ENCODE peak calls at places on chromosome 12, in nine cellular contexts. S is uterus; V is A673; C is right cardiac atrium; X is stomach; M is SJSA1; Y is CD8-positive, alpha-beta memory T cell; E is pancreas; O is adrenal gland. T is an unnamed sample.

GRCh38 chr12:57983858-57984505 is 42.6 kb downstream of the ATP23 start:
- DNase-seq in S (no peak), V (no peak), C (no peak), X (no peak), M (peak), Y (no peak), E (no peak), O (no peak), T (no peak)

GRCh38 chr12:62320054-62320453 is 59.9 kb downstream of the USP15 start:
- DNase-seq in S (no peak), V (no peak), C (no peak), X (no peak), M (peak), Y (no peak), E (no peak), O (no peak), T (no peak)

GRCh38 chr12:64663019-64663418 is 52.7 kb downstream of the RASSF3 start:
- DNase-seq in S (no peak), V (peak), C (no peak), X (no peak), M (no peak), Y (no peak), E (no peak), O (no peak), T (no peak)

GRCh38 chr12:68572650-68573049 is 38.0 kb upstream of the RAP1B start:
- DNase-seq in S (no peak), V (no peak), C (no peak), X (no peak), M (peak), Y (no peak), E (no peak), O (no peak), T (no peak)

GRCh38 chr12:57816855-57817151 is 1.7 kb downstream of the AVIL start:
- DNase-seq in S (peak), V (no peak), C (peak), X (no peak), M (peak), Y (no peak), E (no peak), O (peak), T (no peak)

GRCh38 chr12:65487679-65488078 is 209.2 kb downstream of the MSRB3 start:
- DNase-seq in S (no peak), V (no peak), C (no peak), X (no peak), M (no peak), Y (no peak), E (no peak), O (no peak), T (no peak)

GRCh38 chr12:21471294-21471693 is 30.1 kb downstream of the RECQL start:
- DNase-seq in S (no peak), V (no peak), C (no peak), X (no peak), M (no peak), Y (no peak), E (no peak), O (no peak), T (no peak)

GRCh38 chr12:41174602-41175001 is 13.5 kb upstream of the PDZRN4 start:
- DNase-seq in S (no peak), V (no peak), C (no peak), X (no peak), M (no peak), Y (no peak), E (no peak), O (no peak), T (no peak)

GRCh38 chr12:48972213-48973021 is 882 bp upstream of the WNT10B start:
- DNase-seq in S (no peak), V (no peak), C (peak), X (no peak), M (peak), Y (no peak), E (no peak), O (no peak), T (no peak)

GRCh38 chr12:50727466-50727865 is 36.4 kb upstream of the ATF1 start:
- DNase-seq in S (no peak), V (no peak), C (no peak), X (no peak), M (no peak), Y (no peak), E (no peak), O (no peak), T (no peak)

GRCh38 chr12:120394483-120395367 is 25.8 kb upstream of the MSI1 start:
- DNase-seq in S (no peak), V (no peak), C (no peak), X (peak), M (no peak), Y (no peak), E (peak), O (peak), T (peak)
- H3K4me3 ChIP-seq in S (no peak), V (no peak), C (no peak), X (no peak), M (no peak), Y (no peak), E (peak), O (no peak), T (no peak)

GRCh38 chr12:103868215-103868614 is 27.2 kb upstream of the NT5DC3 start:
- DNase-seq in S (no peak), V (no peak), C (no peak), X (no peak), M (no peak), Y (no peak), E (no peak), O (no peak), T (no peak)
- H3K27ac ChIP-seq in S (peak), V (no peak), C (no peak), X (peak), M (no peak), Y (no peak), E (no peak), O (no peak), T (no peak)

DNA sequence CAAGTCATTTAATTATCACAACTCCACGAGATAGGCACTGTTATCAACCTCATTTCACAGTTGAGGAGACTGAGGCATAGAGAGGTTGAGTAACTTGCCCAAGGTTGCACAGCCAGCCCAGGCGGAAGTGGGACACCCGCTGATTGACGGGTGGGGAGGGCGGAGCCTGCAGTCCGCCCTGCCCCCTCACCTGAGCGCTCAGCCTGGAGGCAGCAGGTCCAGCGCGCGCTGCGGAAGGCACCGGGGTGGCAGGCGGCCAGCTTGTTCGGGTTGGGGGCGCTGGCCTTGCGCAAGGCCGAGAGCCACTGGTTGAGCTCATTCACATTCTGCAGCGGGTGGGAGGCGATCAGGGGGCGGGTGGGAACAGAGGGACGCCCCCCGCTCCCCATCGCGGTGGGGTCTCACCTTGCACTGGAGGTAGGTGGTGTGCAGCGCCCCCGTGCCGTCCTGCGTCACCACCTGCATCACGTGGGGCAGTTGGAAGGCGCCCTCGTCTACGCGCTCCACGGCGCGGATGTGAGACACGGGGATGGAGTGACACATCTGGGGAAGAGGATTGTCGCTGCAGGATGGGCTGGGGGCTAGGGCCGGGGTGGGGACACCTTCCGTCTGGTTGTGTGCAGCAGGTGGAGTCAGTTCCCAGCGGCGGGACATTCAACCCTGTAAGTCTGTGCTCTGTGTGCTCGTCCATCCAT is 31.7 kb downstream of the RASAL1 start:
- DNase-seq in S (no peak), V (no peak), C (no peak), X (peak), M (no peak), Y (peak), E (peak), O (peak), T (no peak)
- H3K4me3 ChIP-seq in S (no peak), V (no peak), C (no peak), X (peak), M (no peak), Y (peak), E (peak), O (no peak), T (peak)

GRCh38 chr12:89183985-89184435 is 168.3 kb downstream of the DUSP6 start:
- DNase-seq in S (peak), V (no peak), C (peak), X (no peak), M (no peak), Y (no peak), E (peak), O (no peak), T (no peak)

GRCh38 chr12:89181271-89181920 is 170.9 kb downstream of the DUSP6 start:
- DNase-seq in S (no peak), V (no peak), C (no peak), X (no peak), M (no peak), Y (no peak), E (no peak), O (no peak), T (no peak)

GRCh38 chr12:89187507-89187906 is 164.8 kb downstream of the DUSP6 start:
- DNase-seq in S (no peak), V (no peak), C (no peak), X (no peak), M (no peak), Y (no peak), E (no peak), O (no peak), T (no peak)

GRCh38 chr12:89185889-89186288 is 166.4 kb downstream of the DUSP6 start:
- DNase-seq in S (no peak), V (no peak), C (no peak), X (no peak), M (no peak), Y (no peak), E (no peak), O (no peak), T (no peak)

GRCh38 chr12:89185181-89185580 is 167.1 kb downstream of the DUSP6 start:
- DNase-seq in S (no peak), V (no peak), C (no peak), X (no peak), M (no peak), Y (no peak), E (no peak), O (no peak), T (no peak)
- H3K27ac ChIP-seq in S (no peak), V (no peak), C (no peak), X (no peak), M (no peak), Y (no peak), E (no peak), O (no peak), T (no peak)

DNA sequence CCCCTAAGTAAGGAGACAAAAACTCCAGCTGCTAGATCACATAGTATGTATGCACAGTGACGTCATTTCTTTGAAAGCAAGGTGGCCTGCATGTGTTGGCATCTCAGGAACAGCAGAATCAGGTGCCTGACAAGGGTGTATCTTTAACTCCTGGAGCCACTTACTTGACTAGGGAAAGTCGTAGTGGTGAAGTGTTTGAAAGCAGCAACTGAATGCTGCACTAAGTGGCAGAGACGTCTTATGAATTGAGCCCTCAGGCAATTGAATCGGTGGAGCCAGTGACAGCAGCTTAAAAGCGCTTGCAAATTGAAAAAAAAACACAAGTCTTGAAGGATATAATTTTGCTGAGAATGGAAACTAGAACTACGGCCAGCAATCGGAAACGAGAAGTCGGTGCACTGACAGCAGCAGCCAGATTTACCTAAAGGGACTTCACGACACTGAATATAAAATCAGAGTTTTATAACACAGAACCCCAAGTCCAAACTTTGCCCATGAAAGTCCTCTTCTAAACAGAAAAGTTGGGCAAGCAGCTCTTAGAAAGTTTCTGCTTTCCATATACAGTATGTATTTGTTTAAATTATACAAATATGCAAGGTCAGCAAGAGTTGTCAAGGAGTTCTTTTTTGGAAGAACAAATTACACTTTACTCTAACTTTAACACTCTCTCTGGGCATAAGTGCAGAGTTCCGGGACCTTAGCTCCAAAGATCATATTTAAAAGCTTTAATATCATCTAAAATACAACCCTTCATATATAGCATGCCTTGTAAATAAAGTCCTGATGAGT is 1.1 kb downstream of the IGF1 start:
- DNase-seq in S (no peak), V (peak), C (no peak), X (no peak), M (no peak), Y (no peak), E (no peak), O (no peak), T (no peak)
- H3K4me3 ChIP-seq in S (peak), V (peak), C (peak), X (peak), M (no peak), Y (peak), E (peak), O (no peak), T (peak)

DNA sequence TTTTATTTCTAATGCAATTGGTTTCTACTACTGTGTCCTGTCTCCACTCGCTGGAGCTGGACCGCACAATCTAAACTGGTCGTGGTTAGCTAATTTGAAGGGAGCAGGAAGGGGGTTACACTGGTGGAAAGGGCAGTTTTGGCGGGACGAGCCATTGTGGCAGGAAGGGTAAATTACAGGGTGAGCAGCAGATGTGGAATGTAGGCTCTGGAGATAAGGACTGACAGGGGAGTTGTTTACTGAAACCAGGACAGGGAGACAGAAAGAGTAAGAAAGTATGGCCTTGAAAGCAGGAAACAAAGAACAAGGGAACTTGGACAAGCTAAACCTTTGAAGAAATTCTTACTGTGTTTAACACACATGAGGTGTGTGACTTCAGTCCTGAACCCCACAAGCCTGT is 147.8 kb downstream of the ATXN7L3B start:
- DNase-seq in S (no peak), V (no peak), C (no peak), X (no peak), M (no peak), Y (no peak), E (no peak), O (no peak), T (no peak)
- H3K27ac ChIP-seq in S (no peak), V (no peak), C (no peak), X (no peak), M (no peak), Y (no peak), E (no peak), O (no peak), T (no peak)

GRCh38 chr12:78403681-78404080 is 460.9 kb upstream of the SYT1 start:
- DNase-seq in S (no peak), V (no peak), C (no peak), X (no peak), M (no peak), Y (no peak), E (no peak), O (no peak), T (no peak)

GRCh38 chr12:78402366-78403134 is 462.0 kb upstream of the SYT1 start:
- DNase-seq in S (no peak), V (no peak), C (no peak), X (no peak), M (no peak), Y (no peak), E (no peak), O (no peak), T (no peak)

GRCh38 chr12:78406776-78407335 is 457.7 kb upstream of the SYT1 start:
- DNase-seq in S (no peak), V (no peak), C (no peak), X (no peak), M (no peak), Y (no peak), E (no peak), O (no peak), T (no peak)

GRCh38 chr12:78406213-78406612 is 458.4 kb upstream of the SYT1 start:
- DNase-seq in S (no peak), V (no peak), C (no peak), X (no peak), M (no peak), Y (no peak), E (no peak), O (no peak), T (no peak)

DNA sequence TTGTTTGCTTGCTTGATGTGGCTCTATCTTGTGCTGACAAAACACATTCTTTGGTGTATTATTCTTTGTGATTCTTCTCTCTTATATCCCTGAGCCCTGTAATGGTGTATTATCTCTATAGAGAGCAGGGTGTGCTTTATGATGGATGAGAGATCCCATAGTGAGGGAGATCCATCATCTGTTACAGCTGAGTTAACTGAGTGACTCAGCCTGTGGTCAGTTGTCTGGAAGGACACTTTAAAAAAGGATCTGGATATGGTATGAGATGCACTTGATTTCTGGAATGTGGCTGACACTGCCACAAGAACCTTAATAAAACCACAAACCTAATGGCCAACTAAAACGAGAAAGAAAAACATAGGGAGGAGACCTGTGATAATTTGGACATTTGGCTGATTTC is 461.4 kb upstream of the SYT1 start:
- DNase-seq in S (no peak), V (no peak), C (no peak), X (no peak), M (peak), Y (no peak), E (no peak), O (no peak), T (no peak)
- H3K4me3 ChIP-seq in S (no peak), V (no peak), C (no peak), X (no peak), M (no peak), Y (no peak), E (no peak), O (no peak), T (no peak)

GRCh38 chr12:2615665-2616387 is 178.9 kb upstream of the FKBP4 start:
- DNase-seq in S (no peak), V (no peak), C (no peak), X (no peak), M (no peak), Y (no peak), E (no peak), O (peak), T (no peak)

GRCh38 chr12:2614341-2614740 is 180.4 kb upstream of the FKBP4 start:
- DNase-seq in S (no peak), V (no peak), C (no peak), X (no peak), M (no peak), Y (no peak), E (no peak), O (no peak), T (no peak)

GRCh38 chr12:2610358-2610757 is 184.4 kb upstream of the FKBP4 start:
- DNase-seq in S (no peak), V (no peak), C (no peak), X (no peak), M (no peak), Y (no peak), E (no peak), O (no peak), T (no peak)

GRCh38 chr12:2616763-2617162 is 178.0 kb upstream of the FKBP4 start:
- DNase-seq in S (no peak), V (no peak), C (no peak), X (no peak), M (no peak), Y (no peak), E (no peak), O (no peak), T (no peak)

DNA sequence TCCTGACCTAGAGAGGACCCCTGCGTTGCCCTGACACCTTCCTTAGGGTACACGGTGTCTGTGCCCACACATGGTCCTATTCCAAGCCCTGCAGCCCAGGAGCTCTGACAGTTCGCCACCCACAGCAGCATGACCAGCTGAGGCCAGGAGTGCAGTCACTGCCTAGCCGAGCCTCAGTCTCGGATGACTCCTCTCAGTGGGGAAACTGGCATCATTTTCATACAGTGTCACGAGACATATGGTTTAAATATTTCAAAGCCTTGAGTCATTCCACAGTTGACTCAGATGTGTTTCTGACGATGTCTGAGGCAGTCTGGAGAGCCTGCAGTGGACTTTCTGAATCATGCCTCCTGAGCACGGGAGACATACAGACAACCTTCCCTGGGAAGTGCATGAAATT is 181.1 kb upstream of the FKBP4 start:
- DNase-seq in S (peak), V (peak), C (no peak), X (no peak), M (peak), Y (no peak), E (no peak), O (peak), T (peak)
- H3K27ac ChIP-seq in S (peak), V (no peak), C (no peak), X (no peak), M (peak), Y (no peak), E (no peak), O (no peak), T (peak)